ENCODE peak calls at places on chromosomes 11 and 22, in seven cellular contexts. One of them, this sample, is unnamed.

GRCh38 chr11:120807414-120808150 is 216.3 kb upstream of the TBCEL start:
- DNase-seq in SJSA1: peak; percentile 66
- DNase-seq in aorta: no peak
- DNase-seq in GM23338: peak; percentile 46
- DNase-seq in heart left ventricle: no peak
- DNase-seq in upper lobe of right lung: no peak
- DNase-seq in tibial nerve: no peak
- DNase-seq in this sample: peak; percentile 50

GRCh38 chr22:42299586-42300285 is 29.3 kb upstream of the TCF20 start:
- DNase-seq in SJSA1: no peak
- DNase-seq in tibial nerve: no peak
- DNase-seq in aorta: peak; percentile 75
- DNase-seq in GM23338: peak; percentile 84
- DNase-seq in heart left ventricle: peak; percentile 32
- DNase-seq in upper lobe of right lung: no peak
- DNase-seq in this sample: peak; percentile 38

GRCh38 chr22:42384506-42384905 is 47.7 kb downstream of the NFAM1 start:
- DNase-seq in heart left ventricle: no peak
- DNase-seq in aorta: no peak
- DNase-seq in GM23338: no peak
- DNase-seq in tibial nerve: no peak
- DNase-seq in SJSA1: no peak
- DNase-seq in upper lobe of right lung: no peak
- DNase-seq in this sample: no peak

GRCh38 chr11:3660960-3661359 is 10.2 kb downstream of the CHRNA10 start:
- DNase-seq in aorta: no peak
- DNase-seq in upper lobe of right lung: no peak
- DNase-seq in GM23338: no peak
- DNase-seq in tibial nerve: no peak
- DNase-seq in SJSA1: no peak
- DNase-seq in heart left ventricle: no peak
- DNase-seq in this sample: no peak

GRCh38 chr22:33047744-33048143 is 10.4 kb downstream of the SYN3 start:
- DNase-seq in tibial nerve: no peak
- DNase-seq in aorta: no peak
- DNase-seq in SJSA1: no peak
- DNase-seq in GM23338: no peak
- DNase-seq in upper lobe of right lung: no peak
- DNase-seq in heart left ventricle: no peak
- DNase-seq in this sample: no peak

GRCh38 chr11:118012083-118012669 is 26.0 kb downstream of the IL10RA start:
- DNase-seq in heart left ventricle: no peak
- DNase-seq in tibial nerve: no peak
- DNase-seq in GM23338: no peak
- DNase-seq in upper lobe of right lung: peak; percentile 76
- DNase-seq in aorta: peak; percentile 68
- DNase-seq in SJSA1: no peak
- DNase-seq in this sample: no peak

GRCh38 chr11:12318791-12319733 is 58.3 kb upstream of the PARVA start:
- DNase-seq in tibial nerve: no peak
- DNase-seq in heart left ventricle: no peak
- DNase-seq in aorta: no peak
- DNase-seq in SJSA1: peak; percentile 49
- DNase-seq in GM23338: peak; percentile 9
- DNase-seq in upper lobe of right lung: no peak
- DNase-seq in this sample: peak; percentile 88

GRCh38 chr22:28142361-28142801 is 223.3 kb upstream of the PITPNB start:
- DNase-seq in tibial nerve: no peak
- DNase-seq in SJSA1: peak; percentile 92
- DNase-seq in aorta: no peak
- DNase-seq in heart left ventricle: no peak
- DNase-seq in GM23338: no peak
- DNase-seq in upper lobe of right lung: no peak
- DNase-seq in this sample: peak; percentile 90

GRCh38 chr11:128026596-128026995 is 560.8 kb downstream of the ETS1 start:
- DNase-seq in heart left ventricle: no peak
- DNase-seq in aorta: no peak
- DNase-seq in SJSA1: peak; percentile 49
- DNase-seq in GM23338: no peak
- DNase-seq in tibial nerve: no peak
- DNase-seq in upper lobe of right lung: no peak
- DNase-seq in this sample: no peak

GRCh38 chr22:38730411-38730871 is 24.7 kb downstream of the GTPBP1 start:
- DNase-seq in aorta: peak; percentile 30
- DNase-seq in SJSA1: no peak
- DNase-seq in upper lobe of right lung: peak; percentile 54
- DNase-seq in tibial nerve: no peak
- DNase-seq in GM23338: no peak
- DNase-seq in heart left ventricle: no peak
- DNase-seq in this sample: no peak

GRCh38 chr11:125300791-125301218 is 136.3 kb downstream of the PKNOX2 start:
- DNase-seq in SJSA1: peak; percentile 6
- DNase-seq in aorta: peak; percentile 74
- DNase-seq in upper lobe of right lung: no peak
- DNase-seq in heart left ventricle: no peak
- DNase-seq in tibial nerve: no peak
- DNase-seq in GM23338: no peak
- DNase-seq in this sample: no peak

GRCh38 chr11:60915250-60915914 is 1.4 kb downstream of the TMEM109 start:
- DNase-seq in GM23338: peak; percentile 85
- DNase-seq in SJSA1: peak; percentile 89
- DNase-seq in upper lobe of right lung: peak; percentile 84
- DNase-seq in tibial nerve: peak; percentile 34
- DNase-seq in aorta: peak; percentile 80
- DNase-seq in heart left ventricle: peak; percentile 64
- DNase-seq in this sample: peak; percentile 53

GRCh38 chr11:79043726-79044125 is 397.1 kb downstream of the TENM4 start:
- DNase-seq in heart left ventricle: no peak
- DNase-seq in aorta: no peak
- DNase-seq in GM23338: no peak
- DNase-seq in SJSA1: no peak
- DNase-seq in tibial nerve: no peak
- DNase-seq in upper lobe of right lung: no peak
- DNase-seq in this sample: no peak

GRCh38 chr22:29625090-29625825 is 21.8 kb downstream of the NF2 start:
- DNase-seq in SJSA1: peak; percentile 86
- DNase-seq in GM23338: peak; percentile 61
- DNase-seq in heart left ventricle: no peak
- DNase-seq in tibial nerve: peak; percentile 31
- DNase-seq in aorta: peak; percentile 60
- DNase-seq in upper lobe of right lung: no peak
- DNase-seq in this sample: peak; percentile 76

GRCh38 chr11:133945087-133945974 is 11.4 kb downstream of the IGSF9B start:
- DNase-seq in heart left ventricle: peak; percentile 79
- DNase-seq in GM23338: no peak
- DNase-seq in aorta: no peak
- DNase-seq in SJSA1: no peak
- DNase-seq in tibial nerve: no peak
- DNase-seq in upper lobe of right lung: no peak
- DNase-seq in this sample: no peak

GRCh38 chr22:49959782-49960158 is 802 bp upstream of the PIM3 start:
- DNase-seq in SJSA1: no peak
- DNase-seq in upper lobe of right lung: no peak
- DNase-seq in aorta: peak; percentile 63
- DNase-seq in heart left ventricle: no peak
- DNase-seq in GM23338: peak; percentile 62
- DNase-seq in tibial nerve: no peak
- DNase-seq in this sample: no peak

GRCh38 chr11:63613517-63614135 is 607 bp downstream of the PLAAT3 start:
- DNase-seq in aorta: peak; percentile 77
- DNase-seq in SJSA1: peak; percentile 56
- DNase-seq in heart left ventricle: peak; percentile 61
- DNase-seq in tibial nerve: peak; percentile 40
- DNase-seq in upper lobe of right lung: peak; percentile 79
- DNase-seq in GM23338: peak; percentile 78
- DNase-seq in this sample: peak; percentile 12

GRCh38 chr11:61495801-61496601 is 12.5 kb upstream of the LRRC10B start:
- DNase-seq in aorta: no peak
- DNase-seq in heart left ventricle: no peak
- DNase-seq in upper lobe of right lung: no peak
- DNase-seq in SJSA1: no peak
- DNase-seq in GM23338: no peak
- DNase-seq in tibial nerve: no peak
- DNase-seq in this sample: no peak

GRCh38 chr11:128021304-128022006 is 565.9 kb downstream of the ETS1 start:
- DNase-seq in aorta: no peak
- DNase-seq in heart left ventricle: no peak
- DNase-seq in upper lobe of right lung: no peak
- DNase-seq in SJSA1: no peak
- DNase-seq in tibial nerve: no peak
- DNase-seq in GM23338: peak; percentile 56
- DNase-seq in this sample: no peak

GRCh38 chr22:44363214-44363979 is 50.6 kb upstream of the SHISAL1 start:
- DNase-seq in aorta: peak; percentile 96
- DNase-seq in GM23338: no peak
- DNase-seq in SJSA1: peak; percentile 99
- DNase-seq in upper lobe of right lung: peak; percentile 89
- DNase-seq in heart left ventricle: peak; percentile 90
- DNase-seq in tibial nerve: peak; percentile 46
- DNase-seq in this sample: no peak

GRCh38 chr11:103648670-103649400 is 387.6 kb upstream of the DDI1 start:
- DNase-seq in GM23338: no peak
- DNase-seq in upper lobe of right lung: no peak
- DNase-seq in tibial nerve: no peak
- DNase-seq in SJSA1: no peak
- DNase-seq in aorta: no peak
- DNase-seq in heart left ventricle: no peak
- DNase-seq in this sample: no peak

GRCh38 chr22:31281733-31282132 is 10.6 kb downstream of the PIK3IP1 start:
- DNase-seq in SJSA1: no peak
- DNase-seq in tibial nerve: no peak
- DNase-seq in upper lobe of right lung: no peak
- DNase-seq in GM23338: no peak
- DNase-seq in heart left ventricle: no peak
- DNase-seq in aorta: no peak
- DNase-seq in this sample: no peak

GRCh38 chr22:31278643-31279326 is 13.5 kb downstream of the PIK3IP1 start:
- DNase-seq in GM23338: no peak
- DNase-seq in tibial nerve: no peak
- DNase-seq in aorta: no peak
- DNase-seq in upper lobe of right lung: no peak
- DNase-seq in heart left ventricle: no peak
- DNase-seq in SJSA1: no peak
- DNase-seq in this sample: no peak

GRCh38 chr22:31277741-31278642 is 14.3 kb downstream of the PIK3IP1 start:
- DNase-seq in SJSA1: no peak
- DNase-seq in upper lobe of right lung: no peak
- DNase-seq in tibial nerve: no peak
- DNase-seq in heart left ventricle: no peak
- DNase-seq in GM23338: no peak
- DNase-seq in aorta: no peak
- DNase-seq in this sample: no peak

GRCh38 chr22:31279327-31279669 is 13.0 kb downstream of the PIK3IP1 start:
- DNase-seq in GM23338: no peak
- DNase-seq in heart left ventricle: no peak
- DNase-seq in tibial nerve: no peak
- DNase-seq in aorta: no peak
- DNase-seq in upper lobe of right lung: no peak
- DNase-seq in SJSA1: no peak
- DNase-seq in this sample: no peak

DNA sequence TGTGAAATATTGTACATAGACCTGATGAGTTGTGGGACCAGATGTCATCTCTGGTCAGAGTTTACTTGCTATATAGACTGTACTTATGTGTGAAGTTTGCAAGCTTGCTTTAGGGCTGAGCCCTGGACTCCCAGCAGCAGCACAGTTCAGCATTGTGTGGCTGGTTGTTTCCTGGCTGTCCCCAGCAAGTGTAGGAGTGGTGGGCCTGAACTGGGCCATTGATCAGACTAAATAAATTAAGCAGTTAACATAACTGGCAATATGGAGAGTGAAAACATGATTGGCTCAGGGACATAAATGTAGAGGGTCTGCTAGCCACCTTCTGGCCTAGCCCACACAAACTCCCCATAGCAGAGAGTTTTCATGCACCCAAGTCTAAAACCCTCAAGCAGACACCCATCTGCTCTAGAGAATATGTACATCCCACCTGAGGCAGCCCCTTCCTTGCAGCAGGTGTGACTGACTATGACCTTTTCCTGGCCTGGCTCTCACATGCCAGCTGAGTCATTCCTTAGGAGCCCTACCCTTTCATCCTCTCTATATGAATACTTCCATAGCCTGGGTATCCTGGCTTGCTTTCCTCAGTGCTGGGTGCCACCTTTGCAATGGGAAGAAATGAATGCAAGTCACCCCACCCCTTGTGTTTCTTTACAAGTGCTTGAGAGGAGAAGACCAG is 12.3 kb downstream of the PIK3IP1 start:
- DNase-seq in tibial nerve: no peak
- DNase-seq in upper lobe of right lung: no peak
- DNase-seq in SJSA1: no peak
- DNase-seq in heart left ventricle: no peak
- DNase-seq in aorta: no peak
- DNase-seq in GM23338: no peak
- DNase-seq in this sample: no peak
- H3K36me3 ChIP-seq in tibial nerve: peaks cover 16% of the 10 kb centered on the region
- H3K36me3 ChIP-seq in upper lobe of right lung: peaks cover 92% of the 10 kb centered on the region
- H3K36me3 ChIP-seq in SJSA1: peaks cover 25% of the 10 kb centered on the region
- H3K36me3 ChIP-seq in heart left ventricle: peaks cover 11% of the 10 kb centered on the region
- H3K36me3 ChIP-seq in aorta: peaks cover 3% of the 10 kb centered on the region
- H3K36me3 ChIP-seq in GM23338: peaks cover 14% of the 10 kb centered on the region
- H3K36me3 ChIP-seq in this sample: peaks cover 12% of the 10 kb centered on the region

DNA sequence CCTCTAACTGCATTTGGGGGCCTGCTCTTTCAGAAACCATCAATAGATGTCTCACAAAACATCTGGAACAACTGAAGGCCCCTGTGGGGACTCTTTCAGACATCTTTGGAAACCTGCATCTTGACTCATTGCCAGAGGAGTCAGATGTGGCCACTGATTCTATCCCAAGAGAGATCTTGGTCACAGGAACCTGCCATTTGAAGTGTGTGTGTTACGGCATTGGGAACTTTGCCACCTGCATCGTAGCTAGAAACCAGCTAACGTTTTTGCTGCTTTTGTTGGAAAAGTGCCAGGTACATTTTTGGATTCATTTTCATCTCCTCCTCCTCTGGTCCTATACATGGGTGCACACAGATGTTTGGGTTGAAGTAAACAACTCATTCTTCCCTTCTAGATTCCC is 4.3 kb downstream of the SRRD start:
- DNase-seq in heart left ventricle: no peak
- DNase-seq in GM23338: no peak
- DNase-seq in aorta: no peak
- DNase-seq in upper lobe of right lung: no peak
- DNase-seq in SJSA1: no peak
- DNase-seq in tibial nerve: no peak
- DNase-seq in this sample: no peak
- H3K36me3 ChIP-seq in heart left ventricle: peaks cover 25% of the 10 kb centered on the region
- H3K36me3 ChIP-seq in GM23338: peaks cover 44% of the 10 kb centered on the region
- H3K36me3 ChIP-seq in aorta: peaks cover 3% of the 10 kb centered on the region
- H3K36me3 ChIP-seq in upper lobe of right lung: peaks cover 61% of the 10 kb centered on the region
- H3K36me3 ChIP-seq in SJSA1: peaks cover 73% of the 10 kb centered on the region
- H3K36me3 ChIP-seq in tibial nerve: peaks cover 21% of the 10 kb centered on the region
- H3K36me3 ChIP-seq in this sample: peaks cover 53% of the 10 kb centered on the region

GRCh38 chr11:36456136-36456535 is 53.9 kb downstream of the TRAF6 start:
- DNase-seq in heart left ventricle: no peak
- DNase-seq in SJSA1: no peak
- DNase-seq in upper lobe of right lung: no peak
- DNase-seq in aorta: no peak
- DNase-seq in GM23338: no peak
- DNase-seq in tibial nerve: no peak
- DNase-seq in this sample: no peak
- H3K36me3 ChIP-seq in heart left ventricle: no peaks in the 10 kb centered on the region
- H3K36me3 ChIP-seq in SJSA1: peaks cover 70% of the 10 kb centered on the region
- H3K36me3 ChIP-seq in upper lobe of right lung: peaks cover 5% of the 10 kb centered on the region
- H3K36me3 ChIP-seq in aorta: no peaks in the 10 kb centered on the region
- H3K36me3 ChIP-seq in GM23338: no peaks in the 10 kb centered on the region
- H3K36me3 ChIP-seq in tibial nerve: no peaks in the 10 kb centered on the region
- H3K36me3 ChIP-seq in this sample: peaks cover 14% of the 10 kb centered on the region

GRCh38 chr11:9479899-9480298 is 19.1 kb downstream of the ZNF143 start:
- DNase-seq in aorta: no peak
- DNase-seq in heart left ventricle: no peak
- DNase-seq in GM23338: no peak
- DNase-seq in SJSA1: no peak
- DNase-seq in upper lobe of right lung: no peak
- DNase-seq in tibial nerve: no peak
- DNase-seq in this sample: no peak
- H3K36me3 ChIP-seq in aorta: peaks cover 4% of the 10 kb centered on the region
- H3K36me3 ChIP-seq in heart left ventricle: no peaks in the 10 kb centered on the region
- H3K36me3 ChIP-seq in GM23338: peaks cover 50% of the 10 kb centered on the region
- H3K36me3 ChIP-seq in SJSA1: peaks cover 5% of the 10 kb centered on the region
- H3K36me3 ChIP-seq in upper lobe of right lung: peaks cover 75% of the 10 kb centered on the region
- H3K36me3 ChIP-seq in tibial nerve: peaks cover 19% of the 10 kb centered on the region
- H3K36me3 ChIP-seq in this sample: peaks cover 19% of the 10 kb centered on the region